ENCODE peak calls at places on chromosomes 5 and 9, in seven cellular contexts. Q is IMR-90; J is HFF-Myc; N is CD8-positive, alpha-beta memory T cell; V is heart left ventricle; R is astrocyte of the spinal cord; D is neuronal stem cell. X is an unnamed sample.
A peak's percentile ranks its signal among the peaks of the same experiment; 100 is the strongest.

GRCh38 chr9:87498816-87499454 is 1.3 kb downstream of the DAPK1 start:
- DNase-seq in Q (no peak), J (no peak), N (no peak), V (no peak), R (no peak), D (peak; percentile 9), X (no peak)

GRCh38 chr5:177982072-177982727 is 13.8 kb downstream of the PROP1 start:
- DNase-seq in Q (no peak), J (no peak), N (no peak), V (no peak), R (no peak), D (no peak), X (no peak)

GRCh38 chr5:96885518-96886338 is 9.4 kb downstream of the ERAP2 start:
- DNase-seq in Q (no peak), J (no peak), N (peak; percentile 23), V (no peak), R (no peak), D (no peak), X (no peak)

GRCh38 chr5:157999696-158000095 is 140.8 kb upstream of the CLINT1 start:
- DNase-seq in Q (no peak), J (no peak), N (no peak), V (no peak), R (no peak), D (no peak), X (no peak)

GRCh38 chr5:126884269-126884819 is 107.4 kb downstream of the LMNB1 start:
- DNase-seq in Q (peak; percentile 96), J (peak; percentile 50), N (no peak), V (no peak), R (peak; percentile 87), D (no peak), X (peak; percentile 64)

GRCh38 chr9:25716220-25716872 is 38.1 kb upstream of the TUSC1 start:
- DNase-seq in Q (peak; percentile 74), J (peak; percentile 2), N (no peak), V (no peak), R (peak; percentile 70), D (peak; percentile 37), X (peak; percentile 4)

GRCh38 chr9:120507936-120508510 is 71.9 kb downstream of the CDK5RAP2 start:
- DNase-seq in Q (no peak), J (no peak), N (no peak), V (no peak), R (no peak), D (no peak), X (no peak)

GRCh38 chr5:107012371-107012770 is 658.4 kb downstream of the EFNA5 start:
- DNase-seq in Q (no peak), J (no peak), N (no peak), V (no peak), R (no peak), D (no peak), X (no peak)

GRCh38 chr9:34957492-34958410 is at the start of gene PHF24:
- DNase-seq in Q (no peak), J (no peak), N (peak; percentile 2), V (no peak), R (no peak), D (peak; percentile 36), X (no peak)

GRCh38 chr9:115378758-115379157 is 260.8 kb upstream of the TNC start:
- DNase-seq in Q (no peak), J (no peak), N (no peak), V (no peak), R (no peak), D (no peak), X (no peak)

GRCh38 chr5:107469485-107469884 is 201.3 kb downstream of the EFNA5 start:
- DNase-seq in Q (peak; percentile 94), J (peak; percentile 21), N (no peak), V (no peak), R (peak; percentile 93), D (no peak), X (peak; percentile 32)

GRCh38 chr5:38622723-38623129 is 66.3 kb upstream of the LIFR start:
- DNase-seq in Q (no peak), J (no peak), N (no peak), V (no peak), R (no peak), D (no peak), X (no peak)

GRCh38 chr9:127448112-127448805 is 2.9 kb downstream of the RPL12 start:
- DNase-seq in Q (no peak), J (no peak), N (no peak), V (no peak), R (no peak), D (no peak), X (no peak)
- H3K4me3 ChIP-seq in Q (no peak overlapping the region), J (peak overlapping the region; percentile 100), N (no peak overlapping the region), V (peak overlapping the region; percentile 93), R (peak overlapping the region; percentile 99), D (no peak overlapping the region), X (no peak overlapping the region)

DNA sequence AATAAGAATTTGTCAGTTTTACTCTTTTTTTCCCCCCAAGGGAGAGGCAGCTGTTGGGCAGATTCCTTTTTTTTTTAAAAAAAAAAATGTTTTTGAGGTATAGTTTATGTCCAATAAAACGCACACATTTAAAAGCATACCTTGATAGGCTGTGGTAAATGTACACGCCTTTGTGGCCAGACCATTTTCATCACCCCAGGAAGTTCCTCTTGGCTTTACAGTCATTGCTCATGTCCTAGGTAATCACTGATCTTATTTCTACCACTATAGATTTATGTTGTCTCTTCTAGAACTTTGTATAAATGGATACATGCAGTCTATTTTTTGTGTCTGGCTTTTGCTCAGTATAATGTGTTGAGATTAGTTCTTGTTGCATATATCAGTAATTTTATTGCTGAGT is 9.8 kb downstream of the SUB1 start:
- DNase-seq in Q (no peak), J (no peak), N (no peak), V (no peak), R (no peak), D (no peak), X (no peak)
- H3K4me3 ChIP-seq in Q (no peak overlapping the region), J (no peak overlapping the region), N (no peak overlapping the region), V (no peak overlapping the region), R (no peak overlapping the region), D (no peak overlapping the region), X (no peak overlapping the region)

DNA sequence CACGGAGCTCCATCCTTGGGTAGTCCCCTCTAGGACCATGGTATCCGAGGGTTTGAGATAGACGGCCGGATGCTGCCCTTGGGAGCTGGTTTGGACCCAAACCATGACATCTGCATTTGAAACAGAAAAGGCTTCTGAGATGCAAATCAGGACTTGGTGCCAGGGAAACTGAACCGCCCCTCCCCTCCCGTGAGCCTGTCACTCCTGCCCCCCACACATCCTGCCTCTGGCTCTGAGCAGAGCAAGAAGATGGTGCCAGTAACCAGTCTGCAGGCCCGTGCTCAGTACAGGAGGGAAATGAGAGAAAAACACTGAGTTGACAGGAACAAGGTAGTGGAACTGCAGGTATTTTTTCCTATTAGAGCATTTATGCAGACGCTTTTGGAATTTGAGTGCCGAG is 18.6 kb downstream of the ARPC5L start:
- DNase-seq in Q (no peak), J (no peak), N (no peak), V (no peak), R (no peak), D (no peak), X (no peak)
- H3K4me3 ChIP-seq in Q (no peak overlapping the region), J (no peak overlapping the region), N (no peak overlapping the region), V (no peak overlapping the region), R (no peak overlapping the region), D (no peak overlapping the region), X (no peak overlapping the region)

DNA sequence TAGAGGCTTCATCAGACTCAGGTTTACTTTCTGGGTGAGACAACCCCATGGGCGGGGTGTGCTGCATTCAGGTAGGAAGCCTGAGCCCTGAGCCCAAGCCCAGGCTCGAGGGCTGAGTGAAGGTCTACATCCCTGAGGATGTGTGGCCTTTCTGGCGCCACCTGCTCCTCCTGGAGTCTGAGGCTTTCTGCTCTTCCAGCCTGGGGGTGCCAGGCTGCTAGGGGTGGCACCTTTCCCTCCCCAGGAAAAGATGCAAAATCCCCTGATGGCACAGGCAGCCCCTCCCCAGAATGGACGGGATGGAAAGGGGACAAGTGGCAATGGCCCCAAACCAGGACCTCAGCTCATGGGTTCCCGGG is 44.4 kb upstream of the PRRC2B start:
- DNase-seq in Q (no peak), J (no peak), N (no peak), V (no peak), R (no peak), D (no peak), X (no peak)
- H3K4me3 ChIP-seq in Q (no peak overlapping the region), J (no peak overlapping the region), N (no peak overlapping the region), V (peak overlapping the region; percentile 48), R (no peak overlapping the region), D (peak overlapping the region; percentile 45), X (no peak overlapping the region)

GRCh38 chr5:171421331-171422262 is 2.1 kb downstream of the FGF18 start:
- DNase-seq in Q (no peak), J (no peak), N (no peak), V (peak; percentile 54), R (no peak), D (no peak), X (no peak)

GRCh38 chr5:171422495-171422894 is 3.0 kb downstream of the FGF18 start:
- DNase-seq in Q (no peak), J (no peak), N (no peak), V (peak; percentile 32), R (no peak), D (no peak), X (no peak)

GRCh38 chr5:171418982-171419662 is at the start of gene FGF18:
- DNase-seq in Q (peak; percentile 51), J (no peak), N (peak; percentile 37), V (peak; percentile 77), R (peak; percentile 70), D (peak; percentile 68), X (no peak)

GRCh38 chr5:171419663-171420428 is 399 bp downstream of the FGF18 start:
- DNase-seq in Q (peak; percentile 29), J (no peak), N (no peak), V (peak; percentile 77), R (peak; percentile 9), D (peak; percentile 43), X (no peak)

GRCh38 chr5:171420429-171421231 is 1.2 kb downstream of the FGF18 start:
- DNase-seq in Q (peak; percentile 89), J (peak; percentile 30), N (no peak), V (peak; percentile 90), R (peak; percentile 82), D (no peak), X (peak; percentile 33)
- H3K4me3 ChIP-seq in Q (no peak overlapping the region), J (no peak overlapping the region), N (no peak overlapping the region), V (peak overlapping the region; percentile 58), R (peak overlapping the region; percentile 25), D (peak overlapping the region; percentile 53), X (peak overlapping the region; percentile 13)

DNA sequence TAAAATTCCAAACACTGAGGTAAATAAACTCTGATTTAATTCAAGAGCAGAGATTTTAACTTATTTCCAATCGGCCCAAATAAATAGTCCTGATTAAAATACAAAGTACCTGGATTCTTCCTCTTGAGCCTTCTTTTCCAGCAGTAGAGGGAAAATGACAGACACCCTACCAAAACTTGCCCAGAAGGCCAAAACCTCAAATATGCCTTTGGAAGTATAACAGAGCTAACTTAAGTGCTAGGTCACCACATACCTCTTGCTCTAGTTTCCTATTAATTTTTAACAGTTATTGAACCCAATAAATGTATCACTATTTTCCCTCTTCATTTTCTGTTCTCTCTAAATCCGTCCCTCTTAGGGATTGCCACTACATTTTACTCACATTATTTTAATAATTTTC is 1.4 kb downstream of the BAAT start:
- DNase-seq in Q (no peak), J (no peak), N (no peak), V (no peak), R (no peak), D (no peak), X (no peak)
- H3K4me3 ChIP-seq in Q (no peak overlapping the region), J (no peak overlapping the region), N (no peak overlapping the region), V (no peak overlapping the region), R (no peak overlapping the region), D (no peak overlapping the region), X (no peak overlapping the region)

X was measured in BJ.